ENCODE peak calls at places on chromosomes 13 and 19, in nine cellular contexts. Q is Calu3; U is T follicular helper cell; B is CD8-positive, alpha-beta memory T cell; O is stimulated activated CD4-positive, alpha-beta T cell treated with anti-CD3 and anti-CD28 coated beads, Interleukin-2, amount 100 ng/mL, for 48 hours; L is colonic mucosa; W is activated CD4-positive, alpha-beta memory T cell treated with anti-CD3 and anti-CD28 coated beads, Interleukin-2, amount 10 ng/mL, durations not matched to agents 7 days and 5 days; X is nucleus accumbens; V is activated naive CD8-positive, alpha-beta T cell treated with anti-CD3 and anti-CD28 coated beads, Interleukin-2, amount 50 U/mL, for 16 hours. S is an unnamed sample.

GRCh38 chr19:48445256-48445605 is 552 bp upstream of the GRWD1 start:
- DNase-seq in U (no peak), W (no peak), X (no peak), V (no peak), B (no peak), O (no peak), Q (peak), L (no peak), S (no peak)

GRCh38 chr19:3320354-3320670 is 46.1 kb upstream of the NFIC start:
- DNase-seq in U (no peak), X (no peak), O (no peak), L (no peak), W (no peak), Q (no peak), B (no peak), V (no peak), S (no peak)

GRCh38 chr13:36888645-36889044 is 31.4 kb downstream of the SMAD9 start:
- DNase-seq in O (no peak), Q (no peak), W (no peak), B (no peak), V (no peak), U (no peak), L (no peak), X (no peak), S (no peak)

GRCh38 chr13:95226932-95227718 is 74.1 kb downstream of the ABCC4 start:
- DNase-seq in V (no peak), X (no peak), B (no peak), O (no peak), U (no peak), W (no peak), L (no peak), Q (no peak), S (no peak)

GRCh38 chr13:113916330-113916815 is 52.5 kb upstream of the GAS6 start:
- DNase-seq in Q (no peak), B (no peak), X (no peak), W (peak), L (no peak), V (no peak), O (no peak), U (no peak), S (no peak)

GRCh38 chr13:102128216-102128800 is 273.5 kb downstream of the FGF14 start:
- DNase-seq in L (no peak), Q (no peak), X (no peak), W (no peak), B (no peak), V (no peak), O (no peak), U (no peak), S (no peak)

GRCh38 chr19:28414748-28415147 is 798.2 kb downstream of the UQCRFS1 start:
- DNase-seq in B (no peak), W (no peak), X (no peak), U (no peak), L (no peak), V (no peak), Q (no peak), O (no peak), S (no peak)

GRCh38 chr13:71789952-71790351 is 77.1 kb downstream of the DACH1 start:
- DNase-seq in W (no peak), Q (no peak), U (no peak), O (no peak), B (no peak), V (no peak), L (no peak), X (no peak), S (no peak)

GRCh38 chr19:47609885-47610545 is 1.1 kb downstream of the BICRA start:
- DNase-seq in Q (peak), W (peak), O (peak), U (peak), X (peak), L (peak), B (peak), V (no peak), S (peak)

GRCh38 chr19:18436651-18437478 is 1.1 kb downstream of the ISYNA1 start:
- DNase-seq in W (peak), U (peak), L (peak), B (peak), X (no peak), Q (peak), V (peak), O (no peak), S (peak)

GRCh38 chr19:16559896-16560295 is 12.3 kb downstream of the SLC35E1 start:
- DNase-seq in O (no peak), L (no peak), V (no peak), B (no peak), Q (no peak), X (no peak), U (no peak), W (no peak), S (no peak)

GRCh38 chr19:10100163-10100785 is 2.2 kb downstream of the ANGPTL6 start:
- DNase-seq in U (no peak), V (no peak), O (no peak), B (no peak), L (no peak), Q (no peak), X (no peak), W (no peak), S (no peak)

GRCh38 chr19:18274776-18275356 is 614 bp upstream of the IQCN start:
- DNase-seq in W (no peak), L (peak), B (peak), O (no peak), U (no peak), V (no peak), X (peak), Q (peak), S (no peak)

S was measured in nephron progenitor cell.